ENCODE peak calls at places on chromosomes 5 and 9, in seven cellular contexts. One of them, this sample, is unnamed.

GRCh38 chr9:96080364-96080763 is 204.9 kb downstream of the ERCC6L2 start:
- DNase-seq in H1: no peak
- DNase-seq in K562: no peak
- DNase-seq in HepG2: no peak
- DNase-seq in GM12878: no peak
- DNase-seq in HCT116: peak
- DNase-seq in SK-N-SH: no peak
- DNase-seq in this sample: no peak

GRCh38 chr9:79574716-79575242 is 3.0 kb downstream of the TLE4 start:
- DNase-seq in SK-N-SH: no peak
- DNase-seq in HepG2: no peak
- DNase-seq in K562: no peak
- DNase-seq in H1: no peak
- DNase-seq in HCT116: no peak
- DNase-seq in GM12878: no peak
- DNase-seq in this sample: no peak

GRCh38 chr9:123089790-123090189 is 56.3 kb downstream of the GPR21 start:
- DNase-seq in H1: no peak
- DNase-seq in K562: no peak
- DNase-seq in GM12878: no peak
- DNase-seq in HepG2: no peak
- DNase-seq in HCT116: no peak
- DNase-seq in SK-N-SH: no peak
- DNase-seq in this sample: no peak

GRCh38 chr5:116571568-116572321 is 2.9 kb downstream of the SEMA6A start:
- DNase-seq in HCT116: no peak
- DNase-seq in H1: no peak
- DNase-seq in GM12878: no peak
- DNase-seq in HepG2: peak
- DNase-seq in K562: no peak
- DNase-seq in SK-N-SH: peak
- DNase-seq in this sample: peak

GRCh38 chr5:74686962-74687751 is 2.1 kb downstream of the HEXB start:
- DNase-seq in HCT116: no peak
- DNase-seq in K562: no peak
- DNase-seq in GM12878: no peak
- DNase-seq in HepG2: no peak
- DNase-seq in H1: no peak
- DNase-seq in SK-N-SH: no peak
- DNase-seq in this sample: no peak

GRCh38 chr9:21096901-21097255 is 19.1 kb upstream of the IFNB1 start:
- DNase-seq in H1: no peak
- DNase-seq in SK-N-SH: no peak
- DNase-seq in K562: no peak
- DNase-seq in GM12878: no peak
- DNase-seq in HCT116: no peak
- DNase-seq in HepG2: no peak
- DNase-seq in this sample: no peak

GRCh38 chr5:134114886-134115805 is 665 bp downstream of the TCF7 start:
- DNase-seq in K562: peak
- DNase-seq in HepG2: peak
- DNase-seq in GM12878: no peak
- DNase-seq in HCT116: no peak
- DNase-seq in H1: peak
- DNase-seq in SK-N-SH: peak
- DNase-seq in this sample: peak

GRCh38 chr5:93186031-93186682 is 394.9 kb downstream of the NR2F1-AS1 start:
- DNase-seq in SK-N-SH: no peak
- DNase-seq in HepG2: no peak
- DNase-seq in GM12878: no peak
- DNase-seq in K562: no peak
- DNase-seq in HCT116: peak
- DNase-seq in H1: no peak
- DNase-seq in this sample: no peak

GRCh38 chr5:166795756-166796155 is 1495.7 kb upstream of the WWC1 start:
- DNase-seq in HCT116: no peak
- DNase-seq in SK-N-SH: no peak
- DNase-seq in H1: no peak
- DNase-seq in HepG2: no peak
- DNase-seq in GM12878: no peak
- DNase-seq in K562: no peak
- DNase-seq in this sample: no peak

GRCh38 chr9:114799441-114799840 is 6.4 kb downstream of the TNFSF15 start:
- DNase-seq in HCT116: no peak
- DNase-seq in GM12878: no peak
- DNase-seq in H1: peak
- DNase-seq in SK-N-SH: peak
- DNase-seq in K562: no peak
- DNase-seq in HepG2: peak
- DNase-seq in this sample: no peak

GRCh38 chr9:69393425-69393824 is 68.4 kb downstream of the ENTREP1 start:
- DNase-seq in HCT116: no peak
- DNase-seq in H1: no peak
- DNase-seq in SK-N-SH: no peak
- DNase-seq in HepG2: no peak
- DNase-seq in K562: no peak
- DNase-seq in GM12878: no peak
- DNase-seq in this sample: no peak

GRCh38 chr5:141793881-141794280 is 84.3 kb downstream of the PCDH1 start:
- DNase-seq in HCT116: no peak
- DNase-seq in K562: no peak
- DNase-seq in H1: no peak
- DNase-seq in GM12878: no peak
- DNase-seq in SK-N-SH: no peak
- DNase-seq in HepG2: no peak
- DNase-seq in this sample: no peak

GRCh38 chr9:124594215-124594614 is 87.0 kb upstream of the NR5A1 start:
- DNase-seq in GM12878: no peak
- DNase-seq in HCT116: no peak
- DNase-seq in K562: no peak
- DNase-seq in HepG2: no peak
- DNase-seq in SK-N-SH: no peak
- DNase-seq in H1: no peak
- DNase-seq in this sample: no peak

GRCh38 chr9:121835581-121836381 is 184.3 kb downstream of the DAB2IP start:
- DNase-seq in GM12878: no peak
- DNase-seq in HCT116: no peak
- DNase-seq in HepG2: no peak
- DNase-seq in K562: no peak
- DNase-seq in H1: peak
- DNase-seq in SK-N-SH: no peak
- DNase-seq in this sample: no peak

DNA sequence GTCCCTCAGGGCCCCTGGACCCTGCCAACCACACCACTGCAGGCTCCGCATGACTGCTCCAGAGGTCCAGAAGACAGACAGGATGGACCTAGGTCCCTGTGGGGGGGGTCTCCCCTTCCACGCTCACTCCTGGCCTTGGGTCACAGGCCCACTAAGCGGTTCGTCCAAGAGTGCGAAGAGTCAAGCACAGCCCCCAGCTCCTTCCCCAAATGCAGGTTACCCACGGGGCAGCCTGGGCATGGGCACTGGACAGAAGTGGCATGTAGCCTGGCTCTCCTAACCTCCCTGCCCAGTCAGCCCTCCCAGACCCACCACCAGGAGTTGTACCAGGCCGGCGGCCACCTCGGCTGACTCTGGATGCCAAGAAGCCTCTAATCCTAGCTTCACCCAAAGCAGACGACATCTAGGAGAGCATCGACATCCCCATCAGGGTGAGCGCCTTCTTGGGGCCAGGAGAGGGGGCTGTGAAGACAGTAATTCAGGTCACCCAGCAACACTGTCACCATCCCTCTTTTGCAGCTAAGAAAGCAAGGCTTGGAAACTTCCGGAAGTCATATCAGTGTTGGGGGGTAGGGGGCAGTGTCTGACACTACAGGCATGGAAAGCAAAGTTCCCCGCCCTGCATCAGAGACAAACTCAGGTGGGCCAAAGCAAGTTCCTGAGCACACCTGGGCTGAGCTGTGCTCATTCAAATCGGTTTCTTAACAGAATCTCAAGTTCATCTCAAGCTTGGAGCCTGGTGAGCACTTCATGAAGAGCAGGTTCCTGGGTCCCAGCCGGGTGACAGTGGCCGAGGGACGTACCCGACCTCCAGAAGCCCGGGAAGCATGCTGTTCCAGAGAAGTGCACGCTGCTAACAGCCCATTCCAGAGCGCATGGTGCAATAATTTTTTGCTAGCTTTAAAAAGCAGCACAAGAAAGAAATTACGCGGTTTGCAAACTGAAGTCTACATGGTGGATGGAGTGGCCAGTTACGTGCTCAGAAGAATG is 68.7 kb downstream of the SEMA4D start:
- DNase-seq in GM12878: no peak
- DNase-seq in H1: peak
- DNase-seq in HCT116: no peak
- DNase-seq in SK-N-SH: no peak
- DNase-seq in HepG2: no peak
- DNase-seq in K562: peak
- DNase-seq in this sample: peak
- TF ChIP-seq JUND in GM12878: no peak
- TF ChIP-seq JUND in H1: no peak
- TF ChIP-seq JUND in HCT116: no peak
- TF ChIP-seq JUND in SK-N-SH: no peak
- TF ChIP-seq JUND in HepG2: no peak
- TF ChIP-seq JUND in K562: no peak
- TF ChIP-seq JUND in this sample: no peak

GRCh38 chr5:113262674-113263073 is 172.1 kb downstream of the TSSK1B start:
- DNase-seq in SK-N-SH: no peak
- DNase-seq in HCT116: no peak
- DNase-seq in H1: no peak
- DNase-seq in K562: no peak
- DNase-seq in HepG2: no peak
- DNase-seq in GM12878: no peak
- DNase-seq in this sample: no peak
- TF ChIP-seq JUND in SK-N-SH: no peak
- TF ChIP-seq JUND in HCT116: no peak
- TF ChIP-seq JUND in H1: no peak
- TF ChIP-seq JUND in K562: no peak
- TF ChIP-seq JUND in HepG2: no peak
- TF ChIP-seq JUND in GM12878: no peak
- TF ChIP-seq JUND in this sample: no peak

GRCh38 chr5:3594514-3595101 is 1.0 kb upstream of the IRX1 start:
- DNase-seq in K562: no peak
- DNase-seq in HepG2: no peak
- DNase-seq in SK-N-SH: peak
- DNase-seq in HCT116: no peak
- DNase-seq in H1: peak
- DNase-seq in GM12878: no peak
- DNase-seq in this sample: no peak
- TF ChIP-seq JUND in K562: no peak
- TF ChIP-seq JUND in HepG2: no peak
- TF ChIP-seq JUND in SK-N-SH: no peak
- TF ChIP-seq JUND in HCT116: no peak
- TF ChIP-seq JUND in H1: no peak
- TF ChIP-seq JUND in GM12878: no peak
- TF ChIP-seq JUND in this sample: no peak

GRCh38 chr5:136058031-136058971 is 29.5 kb downstream of the TGFBI start:
- DNase-seq in H1: peak
- DNase-seq in HepG2: peak
- DNase-seq in HCT116: peak
- DNase-seq in K562: no peak
- DNase-seq in SK-N-SH: no peak
- DNase-seq in GM12878: no peak
- DNase-seq in this sample: no peak

GRCh38 chr5:136056771-136057335 is 28.1 kb downstream of the TGFBI start:
- DNase-seq in SK-N-SH: no peak
- DNase-seq in H1: no peak
- DNase-seq in HCT116: no peak
- DNase-seq in HepG2: no peak
- DNase-seq in GM12878: no peak
- DNase-seq in K562: no peak
- DNase-seq in this sample: no peak

GRCh38 chr5:136060963-136061362 is 32.2 kb downstream of the TGFBI start:
- DNase-seq in HepG2: no peak
- DNase-seq in K562: no peak
- DNase-seq in SK-N-SH: no peak
- DNase-seq in H1: no peak
- DNase-seq in GM12878: no peak
- DNase-seq in HCT116: no peak
- DNase-seq in this sample: no peak

GRCh38 chr5:136057401-136057951 is 28.7 kb downstream of the TGFBI start:
- DNase-seq in GM12878: no peak
- DNase-seq in SK-N-SH: no peak
- DNase-seq in HepG2: no peak
- DNase-seq in HCT116: no peak
- DNase-seq in K562: no peak
- DNase-seq in H1: no peak
- DNase-seq in this sample: no peak

GRCh38 chr5:136058972-136059354 is 30.2 kb downstream of the TGFBI start:
- DNase-seq in K562: no peak
- DNase-seq in HCT116: no peak
- DNase-seq in SK-N-SH: no peak
- DNase-seq in HepG2: no peak
- DNase-seq in H1: no peak
- DNase-seq in GM12878: no peak
- DNase-seq in this sample: no peak
- TF ChIP-seq JUND in K562: no peak
- TF ChIP-seq JUND in HCT116: no peak
- TF ChIP-seq JUND in SK-N-SH: no peak
- TF ChIP-seq JUND in HepG2: no peak
- TF ChIP-seq JUND in H1: no peak
- TF ChIP-seq JUND in GM12878: no peak
- TF ChIP-seq JUND in this sample: no peak

This sample was measured in T47D.